ENCODE peak calls at places on chromosomes 5 and 9, in ten cellular contexts. L is glutamatergic neuron; G is effector memory CD4-positive, alpha-beta T cell; O is GF-D8; H is HepG2; A is activated CD4-positive, alpha-beta T cell treated with anti-CD3 and anti-CD28 coated beads, Interleukin-2, amount 50 U/mL, for 4 hours; V is stomach; C is ecto neural progenitor cell; B is stimulated activated CD4-positive, alpha-beta T cell treated with anti-CD3 and anti-CD28 coated beads, Interleukin-12 subunit alpha, Interleukin-12 subunit beta, amount 100 ng/mL, for 4 hours; N is uterus. E is an unnamed sample.

GRCh38 chr9:12274577-12274976 is 418.6 kb upstream of the TYRP1 start:
- DNase-seq in L (no peak), G (no peak), O (no peak), H (no peak), A (no peak), V (no peak), C (no peak), B (no peak), N (no peak), E (no peak)

GRCh38 chr9:110126986-110127864 is 80.7 kb downstream of the C9orf152 start:
- DNase-seq in L (no peak), G (no peak), O (no peak), H (peak), A (no peak), V (peak), C (peak), B (no peak), N (peak), E (no peak)

GRCh38 chr5:131979816-131980215 is 31.6 kb downstream of the ACSL6 start:
- DNase-seq in L (no peak), G (no peak), O (no peak), H (no peak), A (no peak), V (no peak), C (no peak), B (no peak), N (no peak), E (no peak)

GRCh38 chr5:67003373-67003905 is 193.2 kb downstream of the CD180 start:
- DNase-seq in L (no peak), G (no peak), O (no peak), H (no peak), A (no peak), V (no peak), C (no peak), B (no peak), N (no peak), E (no peak)

GRCh38 chr5:68683632-68684035 is 410.2 kb upstream of the SLC30A5 start:
- DNase-seq in L (no peak), G (no peak), O (no peak), H (no peak), A (no peak), V (no peak), C (no peak), B (no peak), N (peak), E (no peak)

GRCh38 chr5:95044096-95044495 is 240.8 kb downstream of the MCTP1 start:
- DNase-seq in L (no peak), G (no peak), O (no peak), H (no peak), A (no peak), V (no peak), C (no peak), B (no peak), N (no peak), E (no peak)

GRCh38 chr5:80754900-80755299 is 100.1 kb upstream of the DHFR start:
- DNase-seq in L (peak), G (no peak), O (peak), H (no peak), A (no peak), V (no peak), C (peak), B (peak), N (no peak), E (no peak)

GRCh38 chr9:132404228-132404881 is 2.3 kb downstream of the TTF1 start:
- DNase-seq in L (no peak), G (no peak), O (peak), H (no peak), A (peak), V (no peak), C (no peak), B (no peak), N (no peak), E (no peak)

GRCh38 chr9:93156475-93157008 is 22.5 kb upstream of the NINJ1 start:
- DNase-seq in L (no peak), G (no peak), O (no peak), H (no peak), A (no peak), V (no peak), C (no peak), B (no peak), N (no peak), E (no peak)

GRCh38 chr9:137590123-137590468 is 216 bp downstream of the ZMYND19 start:
- DNase-seq in L (no peak), G (no peak), O (no peak), H (no peak), A (no peak), V (no peak), C (no peak), B (no peak), N (no peak), E (no peak)